ENCODE peak calls at places on chromosomes 1 and 21, in seven cellular contexts. O is left lung; K is OCI-LY7; D is mucosa of descending colon; S is CD8-positive, alpha-beta T cell; X is fibroblast of lung; J is transverse colon. Z is an unnamed sample.

GRCh38 chr1:112399456-112399855 is 3.4 kb downstream of the CTTNBP2NL start:
- DNase-seq in O (no peak), K (peak; percentile 52), D (no peak), S (no peak), X (no peak), J (no peak), Z (no peak)

GRCh38 chr21:30561264-30561895 is at the start of gene KRTAP19-7:
- DNase-seq in O (no peak), K (no peak), D (no peak), S (no peak), X (no peak), J (no peak), Z (no peak)

GRCh38 chr1:50978852-50979781 is 9.1 kb downstream of the CDKN2C start:
- DNase-seq in O (no peak), K (peak; percentile 61), D (peak; percentile 55), S (no peak), X (no peak), J (peak; percentile 28), Z (no peak)

GRCh38 chr1:3515774-3516480 is 61.5 kb downstream of the ARHGEF16 start:
- DNase-seq in O (no peak), K (no peak), D (no peak), S (no peak), X (peak; percentile 66), J (no peak), Z (no peak)

GRCh38 chr1:246372502-246372901 is 134.6 kb downstream of the SMYD3 start:
- DNase-seq in O (no peak), K (no peak), D (no peak), S (no peak), X (no peak), J (no peak), Z (no peak)

GRCh38 chr1:72280714-72281113 is 1.6 kb downstream of the NEGR1 start:
- DNase-seq in O (no peak), K (no peak), D (no peak), S (no peak), X (no peak), J (no peak), Z (no peak)

GRCh38 chr1:59674605-59675004 is 140.1 kb upstream of the HOOK1 start:
- DNase-seq in O (no peak), K (no peak), D (no peak), S (no peak), X (peak; percentile 28), J (peak; percentile 8), Z (no peak)

GRCh38 chr21:31529406-31529805 is 130.1 kb upstream of the SOD1 start:
- DNase-seq in O (no peak), K (no peak), D (no peak), S (no peak), X (no peak), J (no peak), Z (no peak)

GRCh38 chr1:16115468-16116363 is 40.2 kb downstream of the EPHA2 start:
- DNase-seq in O (peak; percentile 70), K (no peak), D (no peak), S (no peak), X (no peak), J (no peak), Z (peak; percentile 46)

GRCh38 chr1:173502104-173502503 is 25.0 kb downstream of the PRDX6 start:
- DNase-seq in O (no peak), K (no peak), D (peak; percentile 4), S (no peak), X (no peak), J (no peak), Z (no peak)

GRCh38 chr1:20400341-20401177 is 85.5 kb downstream of the CAMK2N1 start:
- DNase-seq in O (no peak), K (no peak), D (no peak), S (no peak), X (peak; percentile 50), J (no peak), Z (no peak)

GRCh38 chr1:47937586-47937985 is 59.6 kb downstream of the TRABD2B start:
- DNase-seq in O (no peak), K (no peak), D (no peak), S (no peak), X (no peak), J (no peak), Z (no peak)

GRCh38 chr1:180155202-180155682 is 573 bp downstream of the QSOX1 start:
- DNase-seq in O (no peak), K (peak; percentile 33), D (peak; percentile 33), S (peak; percentile 7), X (no peak), J (peak; percentile 35), Z (no peak)

GRCh38 chr21:43313221-43313938 is 113.6 kb downstream of the SIK1 start:
- DNase-seq in O (peak; percentile 47), K (peak; percentile 19), D (no peak), S (no peak), X (no peak), J (no peak), Z (no peak)

GRCh38 chr1:86703696-86704455 is 500 bp upstream of the SH3GLB1 start:
- DNase-seq in O (no peak), K (peak; percentile 82), D (no peak), S (no peak), X (peak; percentile 25), J (no peak), Z (no peak)

GRCh38 chr1:207115269-207115668 is 11.2 kb downstream of the C4BPA start:
- DNase-seq in O (no peak), K (no peak), D (no peak), S (no peak), X (peak; percentile 43), J (no peak), Z (no peak)

GRCh38 chr1:174916846-174917245 is 82.9 kb upstream of the CACYBP start:
- DNase-seq in O (no peak), K (no peak), D (no peak), S (no peak), X (no peak), J (no peak), Z (no peak)

GRCh38 chr1:10608690-10609089 is 133.9 kb downstream of the PEX14 start:
- DNase-seq in O (no peak), K (no peak), D (no peak), S (no peak), X (no peak), J (no peak), Z (no peak)

GRCh38 chr1:236536540-236536939 is 12.8 kb downstream of the LGALS8 start:
- DNase-seq in O (no peak), K (no peak), D (no peak), S (no peak), X (no peak), J (no peak), Z (no peak)

GRCh38 chr1:179881642-179882252 is 338 bp upstream of the TOR1AIP1 start:
- DNase-seq in O (no peak), K (no peak), D (peak; percentile 83), S (no peak), X (peak; percentile 94), J (peak; percentile 82), Z (no peak)

GRCh38 chr1:55305735-55306134 is 90.6 kb upstream of the USP24 start:
- DNase-seq in O (no peak), K (no peak), D (no peak), S (no peak), X (peak; percentile 75), J (no peak), Z (no peak)

GRCh38 chr1:92080128-92080985 is at the start of gene BTBD8:
- DNase-seq in O (peak; percentile 93), K (peak; percentile 72), D (peak; percentile 88), S (peak; percentile 81), X (peak; percentile 72), J (peak; percentile 87), Z (peak; percentile 75)

GRCh38 chr1:14443164-14443787 is 155.2 kb upstream of the KAZN start:
- DNase-seq in O (no peak), K (no peak), D (no peak), S (no peak), X (peak; percentile 43), J (no peak), Z (no peak)

GRCh38 chr1:86648255-86648654 is 56.1 kb upstream of the SH3GLB1 start:
- DNase-seq in O (no peak), K (no peak), D (no peak), S (no peak), X (peak; percentile 76), J (no peak), Z (no peak)

GRCh38 chr1:179083533-179083932 is 1.7 kb downstream of the TOR3A start:
- DNase-seq in O (no peak), K (peak; percentile 64), D (no peak), S (no peak), X (no peak), J (peak; percentile 25), Z (no peak)

GRCh38 chr1:230110971-230111370 is 43.9 kb downstream of the GALNT2 start:
- DNase-seq in O (no peak), K (no peak), D (no peak), S (no peak), X (no peak), J (no peak), Z (no peak)

GRCh38 chr1:230109066-230109465 is 42.0 kb downstream of the GALNT2 start:
- DNase-seq in O (no peak), K (no peak), D (no peak), S (no peak), X (no peak), J (no peak), Z (no peak)

GRCh38 chr1:230108580-230108979 is 41.5 kb downstream of the GALNT2 start:
- DNase-seq in O (no peak), K (no peak), D (no peak), S (no peak), X (peak; percentile 49), J (no peak), Z (no peak)

GRCh38 chr1:230107941-230108340 is 40.9 kb downstream of the GALNT2 start:
- DNase-seq in O (no peak), K (no peak), D (no peak), S (no peak), X (no peak), J (no peak), Z (no peak)

GRCh38 chr1:230109871-230110667 is 43.0 kb downstream of the GALNT2 start:
- DNase-seq in O (no peak), K (peak; percentile 88), D (peak; percentile 40), S (peak; percentile 29), X (no peak), J (peak; percentile 74), Z (no peak)
- H3K4me1 ChIP-seq in O (peaks cover 36% of the 10 kb centered on the region), K (peaks cover 80% of the 10 kb centered on the region), D (peaks cover 36% of the 10 kb centered on the region), S (peaks cover 13% of the 10 kb centered on the region), X (peaks cover 40% of the 10 kb centered on the region), J (peaks cover 48% of the 10 kb centered on the region), Z (peaks cover 14% of the 10 kb centered on the region)

GRCh38 chr1:168452329-168452728 is 91.5 kb downstream of the XCL2 start:
- DNase-seq in O (no peak), K (no peak), D (no peak), S (no peak), X (no peak), J (no peak), Z (no peak)
- TF ChIP-seq CTCF in O (no peak), K (peak; percentile 59), D (no peak), S (no peak), X (peak; percentile 23), J (no peak), Z (peak; percentile 37)

GRCh38 chr1:1345860-1346500 is 3.2 kb downstream of the DVL1 start:
- DNase-seq in O (peak; percentile 76), K (no peak), D (no peak), S (no peak), X (no peak), J (no peak), Z (no peak)
- H3K4me1 ChIP-seq in O (peaks cover 21% of the 10 kb centered on the region), K (peaks cover 10% of the 10 kb centered on the region), D (peaks cover 29% of the 10 kb centered on the region), S (peaks cover 10% of the 10 kb centered on the region), X (peaks cover 27% of the 10 kb centered on the region), J (peaks cover 39% of the 10 kb centered on the region), Z (peaks cover 26% of the 10 kb centered on the region)

GRCh38 chr1:176745945-176746344 is 283.0 kb downstream of the PAPPA2 start:
- DNase-seq in O (no peak), K (no peak), D (no peak), S (no peak), X (no peak), J (no peak), Z (no peak)
- TF ChIP-seq CTCF in O (no peak), K (peak; percentile 32), D (no peak), S (no peak), X (peak; percentile 5), J (no peak), Z (peak; percentile 49)

GRCh38 chr1:235008239-235008638 is 120.4 kb downstream of the TOMM20 start:
- DNase-seq in O (no peak), K (no peak), D (no peak), S (no peak), X (no peak), J (no peak), Z (no peak)
- H3K4me1 ChIP-seq in O (no peaks in the 10 kb centered on the region), K (peaks cover 99% of the 10 kb centered on the region), D (no peaks in the 10 kb centered on the region), S (peaks cover 25% of the 10 kb centered on the region), X (peaks cover 11% of the 10 kb centered on the region), J (no peaks in the 10 kb centered on the region), Z (peaks cover 13% of the 10 kb centered on the region)

Z was measured in RWPE2.